ENCODE peak calls at places on chromosomes 7 and 10, in six cellular contexts. H, B, W, X, O and I are unnamed samples.
A peak's percentile ranks its signal among the peaks of the same experiment; 100 is the strongest.

GRCh38 chr7:25862254-25862992 is 289.6 kb upstream of the NFE2L3 start:
- DNase-seq in H (peak; percentile 70), B (peak; percentile 95), W (peak; percentile 99), X (peak; percentile 96), O (peak; percentile 92), I (peak; percentile 100)

GRCh38 chr10:8070440-8070839 is 16.0 kb downstream of the GATA3 start:
- DNase-seq in H (no peak), B (peak; percentile 36), W (no peak), X (no peak), O (no peak), I (no peak)

GRCh38 chr7:87920578-87920977 is 13.5 kb upstream of the ADAM22 start:
- DNase-seq in H (no peak), B (no peak), W (no peak), X (no peak), O (no peak), I (no peak)

GRCh38 chr7:131722371-131722770 is 165.9 kb upstream of the PODXL start:
- DNase-seq in H (no peak), B (no peak), W (no peak), X (no peak), O (no peak), I (no peak)

GRCh38 chr7:44044315-44045225 is at the start of gene DBNL:
- DNase-seq in H (peak; percentile 95), B (peak; percentile 96), W (peak; percentile 90), X (peak; percentile 98), O (peak; percentile 100), I (peak; percentile 91)

GRCh38 chr7:42232275-42232674 is 4.7 kb downstream of the GLI3 start:
- DNase-seq in H (peak; percentile 32), B (peak; percentile 78), W (peak; percentile 62), X (no peak), O (no peak), I (no peak)

GRCh38 chr10:3893904-3894563 is 109.0 kb upstream of the KLF6 start:
- DNase-seq in H (no peak), B (no peak), W (no peak), X (no peak), O (no peak), I (no peak)

GRCh38 chr10:119253433-119254174 is 46.2 kb downstream of the GRK5 start:
- DNase-seq in H (peak; percentile 85), B (peak; percentile 92), W (peak; percentile 89), X (peak; percentile 76), O (peak; percentile 65), I (peak; percentile 37)

GRCh38 chr7:124033093-124033806 is 383 bp upstream of the TMEM229A start:
- DNase-seq in H (peak; percentile 39), B (peak; percentile 54), W (no peak), X (peak; percentile 64), O (no peak), I (no peak)

GRCh38 chr10:82319558-82319957 is 444.6 kb downstream of the NRG3 start:
- DNase-seq in H (no peak), B (no peak), W (no peak), X (no peak), O (no peak), I (no peak)

GRCh38 chr7:101784275-101785127 is 32.9 kb upstream of the CUX1 start:
- DNase-seq in H (no peak), B (no peak), W (no peak), X (no peak), O (no peak), I (no peak)

GRCh38 chr7:117793496-117793895 is 79.7 kb downstream of the CTTNBP2 start:
- DNase-seq in H (no peak), B (no peak), W (no peak), X (no peak), O (no peak), I (no peak)

GRCh38 chr7:135801045-135801693 is 52.6 kb upstream of the FAM180A start:
- DNase-seq in H (no peak), B (no peak), W (no peak), X (no peak), O (no peak), I (no peak)

DNA sequence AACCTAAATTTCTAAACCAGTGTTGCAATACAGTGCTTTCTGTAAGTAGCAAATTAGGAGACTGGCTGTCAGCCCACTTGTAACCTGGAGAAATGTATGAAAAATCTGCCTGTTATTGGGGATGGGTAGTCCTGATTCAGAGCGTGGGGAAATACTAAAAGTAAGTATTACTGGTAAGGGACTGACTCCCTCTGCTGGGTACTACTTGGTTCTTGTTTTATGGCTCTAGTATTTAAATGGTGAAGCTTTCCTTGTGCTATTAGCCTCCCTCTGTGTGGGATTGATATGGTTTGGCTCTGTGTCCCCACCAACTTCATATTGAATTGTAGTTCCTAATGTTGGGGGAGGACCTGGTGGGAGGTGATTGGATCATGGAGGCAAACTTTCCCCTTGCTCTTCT is 886.1 kb downstream of the SORCS1 start:
- DNase-seq in H (no peak), B (no peak), W (no peak), X (no peak), O (no peak), I (no peak)
- TF ChIP-seq CTCF in H (no peak), B (no peak), W (no peak), X (no peak), O (no peak), I (no peak)

DNA sequence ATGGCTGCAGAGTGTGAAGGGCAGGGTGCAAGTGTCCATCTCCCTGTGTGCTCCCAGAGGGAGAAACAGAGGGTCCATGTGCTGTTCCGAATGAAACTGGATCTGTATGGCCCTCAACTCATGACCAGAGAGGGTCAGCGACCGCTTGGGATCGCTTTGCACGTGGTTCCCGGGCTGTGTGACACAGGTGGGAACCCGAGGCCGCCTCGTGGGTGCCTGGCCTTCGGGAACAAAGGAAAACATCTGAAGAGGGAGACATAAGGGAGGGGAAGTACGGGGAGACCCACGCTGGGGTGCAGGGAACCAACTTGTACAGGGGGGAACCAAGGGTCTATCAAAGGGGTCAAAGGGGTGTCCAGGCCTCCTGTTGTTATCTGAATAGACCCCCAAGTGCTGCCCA is 57.5 kb downstream of the SH3PXD2A start:
- DNase-seq in H (no peak), B (no peak), W (no peak), X (no peak), O (no peak), I (no peak)
- H3K4me1 ChIP-seq in H (no peaks in the 10 kb centered on the region), B (peaks cover 20% of the 10 kb centered on the region), W (no peaks in the 10 kb centered on the region), X (peaks cover 23% of the 10 kb centered on the region), O (no peaks in the 10 kb centered on the region), I (peaks cover 21% of the 10 kb centered on the region)

GRCh38 chr7:47581442-47581820 is 480 bp downstream of the TNS3 start:
- DNase-seq in H (peak; percentile 36), B (no peak), W (no peak), X (peak; percentile 74), O (peak; percentile 84), I (no peak)
- TF ChIP-seq POLR2A in H (no peak), B (no peak), W (no peak), X (peak; percentile 21), O (no peak), I (no peak)

GRCh38 chr10:85786401-85786899 is 580.1 kb downstream of the GRID1 start:
- DNase-seq in H (no peak), B (no peak), W (no peak), X (no peak), O (no peak), I (no peak)
- TF ChIP-seq CTCF in H (no peak), B (no peak), W (no peak), X (no peak), O (no peak), I (no peak)

GRCh38 chr10:618229-618989 is 71.1 kb downstream of the DIP2C start:
- DNase-seq in H (no peak), B (no peak), W (no peak), X (no peak), O (peak; percentile 1), I (peak; percentile 58)

GRCh38 chr10:614772-615582 is 74.5 kb downstream of the DIP2C start:
- DNase-seq in H (peak; percentile 62), B (no peak), W (peak; percentile 10), X (no peak), O (peak; percentile 40), I (no peak)

GRCh38 chr10:615583-616152 is 73.8 kb downstream of the DIP2C start:
- DNase-seq in H (no peak), B (no peak), W (peak; percentile 13), X (no peak), O (peak; percentile 28), I (no peak)

GRCh38 chr10:619710-620109 is 69.8 kb downstream of the DIP2C start:
- DNase-seq in H (no peak), B (no peak), W (no peak), X (no peak), O (peak; percentile 62), I (no peak)

DNA sequence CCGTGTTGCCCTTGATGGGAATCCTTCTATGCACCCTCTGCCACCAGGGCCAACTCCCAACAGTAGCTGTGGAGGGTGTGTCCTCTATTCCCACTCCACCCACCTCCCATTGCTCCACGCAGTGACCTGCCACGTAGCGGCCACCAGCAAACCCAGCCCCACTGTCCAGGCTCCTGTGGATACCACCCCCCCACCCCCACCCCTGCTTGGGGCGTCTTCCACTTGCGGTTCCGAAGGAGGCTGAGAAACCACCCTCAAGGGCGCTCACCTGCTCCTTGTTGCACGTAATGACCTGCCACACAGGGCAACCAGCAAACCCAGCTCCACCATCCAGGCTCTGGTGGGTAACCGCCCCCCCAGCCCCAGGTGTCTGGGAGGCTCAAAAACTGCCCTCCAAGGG is 72.0 kb downstream of the DIP2C start:
- DNase-seq in H (no peak), B (no peak), W (no peak), X (no peak), O (no peak), I (no peak)
- H3K4me1 ChIP-seq in H (no peaks in the 10 kb centered on the region), B (peaks cover 93% of the 10 kb centered on the region), W (no peaks in the 10 kb centered on the region), X (peaks cover 44% of the 10 kb centered on the region), O (no peaks in the 10 kb centered on the region), I (peaks cover 68% of the 10 kb centered on the region)

DNA sequence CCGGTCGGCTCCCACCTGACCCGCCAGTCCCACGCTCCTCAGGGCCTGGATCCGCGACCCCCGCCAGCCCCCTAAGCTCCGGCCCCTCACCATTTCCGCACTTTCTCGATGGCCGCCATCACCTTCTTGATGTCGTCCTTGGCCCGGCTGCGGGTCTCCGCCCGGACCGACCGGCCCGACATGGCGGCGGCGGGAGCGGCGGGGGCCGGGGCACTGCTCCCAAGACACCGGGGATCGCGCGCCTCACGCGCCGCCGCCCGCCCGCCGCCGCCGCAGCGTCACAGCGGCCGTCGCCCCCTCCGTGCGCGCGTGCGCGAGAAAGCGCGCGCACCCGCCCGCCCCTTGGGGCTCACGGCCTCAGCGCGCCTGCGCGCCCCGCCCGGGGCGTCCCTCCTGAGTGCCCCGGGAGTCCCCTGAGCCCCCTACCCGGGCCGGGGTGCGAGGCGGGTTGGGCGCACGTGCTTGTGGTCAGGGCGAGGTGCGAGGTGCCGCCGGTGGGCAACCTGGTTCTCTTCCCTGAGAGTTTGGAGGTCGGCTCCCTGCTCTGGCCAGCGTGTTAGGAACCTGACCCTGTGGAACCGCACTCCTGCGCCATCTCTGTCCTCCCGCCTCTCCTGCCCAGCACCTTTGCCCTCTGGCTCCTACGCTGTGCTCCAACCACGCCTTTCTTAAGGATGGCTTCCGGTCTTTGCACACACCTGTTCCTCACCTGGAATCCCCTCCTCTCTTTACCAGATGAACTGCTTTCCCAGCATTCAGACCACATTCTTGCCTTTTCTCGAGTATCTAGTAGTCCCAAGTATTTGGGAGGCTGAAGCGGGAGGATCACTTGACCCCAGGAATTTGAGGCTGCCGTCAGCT is at the start of gene BCL7B:
- DNase-seq in H (peak; percentile 63), B (peak; percentile 85), W (peak; percentile 49), X (peak; percentile 85), O (peak; percentile 94), I (peak; percentile 28)
- TF ChIP-seq POLR2A in H (peak; percentile 54), B (no peak), W (no peak), X (peak; percentile 79), O (peak; percentile 5), I (peak; percentile 89)

GRCh38 chr10:127278001-127278400 is 81.6 kb upstream of the INSYN2A start:
- DNase-seq in H (no peak), B (no peak), W (no peak), X (no peak), O (no peak), I (no peak)
- TF ChIP-seq CTCF in H (no peak), B (no peak), W (no peak), X (no peak), O (no peak), I (no peak)